ENCODE peak calls at places on chromosomes 5 and 9, in four cellular contexts. O is H1, K is H9, W is mesendoderm. B is an unnamed sample.

GRCh38 chr5:586751-587285 is 25.3 kb upstream of the CEP72 start:
- DNase-seq in O (no peak), K (no peak), W (no peak), B (no peak)

GRCh38 chr9:89543057-89543456 is 45.1 kb upstream of the SEMA4D start:
- DNase-seq in O (no peak), K (no peak), W (no peak), B (no peak)

GRCh38 chr9:129550199-129550839 is 70.6 kb downstream of the C9orf50 start:
- DNase-seq in O (peak; percentile 69), K (no peak), W (peak; percentile 58), B (peak; percentile 70)

GRCh38 chr9:133713211-133713959 is 24.8 kb downstream of the SARDH start:
- DNase-seq in O (no peak), K (peak; percentile 34), W (no peak), B (no peak)

GRCh38 chr5:141360685-141361084 is 891 bp downstream of the PCDHGB2 start:
- DNase-seq in O (no peak), K (no peak), W (no peak), B (no peak)

GRCh38 chr5:72505539-72505938 is 1.7 kb downstream of the ZNF366 start:
- DNase-seq in O (no peak), K (no peak), W (no peak), B (no peak)

GRCh38 chr9:121640076-121640475 is 11.4 kb upstream of the DAB2IP start:
- DNase-seq in O (peak; percentile 86), K (peak; percentile 69), W (peak; percentile 73), B (peak; percentile 17)

GRCh38 chr5:136516617-136517016 is 151.3 kb upstream of the TRPC7 start:
- DNase-seq in O (no peak), K (no peak), W (peak; percentile 63), B (no peak)

GRCh38 chr5:148831590-148832565 is 5.5 kb downstream of the ADRB2 start:
- DNase-seq in O (no peak), K (no peak), W (no peak), B (no peak)

GRCh38 chr5:40680741-40681350 is 1.1 kb downstream of the PTGER4 start:
- DNase-seq in O (peak; percentile 59), K (peak; percentile 54), W (peak; percentile 61), B (no peak)

GRCh38 chr9:107644774-107645463 is 155.3 kb upstream of the KLF4 start:
- DNase-seq in O (no peak), K (no peak), W (no peak), B (no peak)

GRCh38 chr5:10863763-10864383 is 102.8 kb upstream of the DAP start:
- DNase-seq in O (peak; percentile 94), K (peak; percentile 73), W (peak; percentile 80), B (peak; percentile 36)

GRCh38 chr5:180433029-180433416 is 61.2 kb upstream of the CNOT6 start:
- DNase-seq in O (no peak), K (no peak), W (no peak), B (no peak)

GRCh38 chr9:61673664-61674381 is 484.0 kb downstream of the SPATA31A7 start:
- DNase-seq in O (no peak), K (no peak), W (no peak), B (no peak)

GRCh38 chr5:62542720-62543119 is 35.9 kb upstream of the LRRC70 start:
- DNase-seq in O (no peak), K (no peak), W (no peak), B (no peak)

GRCh38 chr5:131389096-131389868 is 125.4 kb downstream of the CDC42SE2 start:
- DNase-seq in O (no peak), K (no peak), W (no peak), B (no peak)

GRCh38 chr5:13660072-13660471 is 284.4 kb downstream of the DNAH5 start:
- DNase-seq in O (no peak), K (no peak), W (peak; percentile 45), B (peak; percentile 70)

GRCh38 chr5:13664377-13664776 is 280.1 kb downstream of the DNAH5 start:
- DNase-seq in O (no peak), K (no peak), W (no peak), B (peak; percentile 100)

GRCh38 chr5:13662646-13663045 is 281.8 kb downstream of the DNAH5 start:
- DNase-seq in O (no peak), K (no peak), W (no peak), B (peak; percentile 59)

GRCh38 chr5:13658761-13659160 is 285.7 kb downstream of the DNAH5 start:
- DNase-seq in O (no peak), K (no peak), W (no peak), B (no peak)

GRCh38 chr5:13659391-13659790 is 285.1 kb downstream of the DNAH5 start:
- DNase-seq in O (no peak), K (no peak), W (no peak), B (peak; percentile 63)
- H4K5ac ChIP-seq in O (no peak overlapping the region), K (no peak overlapping the region), W (no peak overlapping the region), B (peak overlapping the region; percentile 5)

DNA sequence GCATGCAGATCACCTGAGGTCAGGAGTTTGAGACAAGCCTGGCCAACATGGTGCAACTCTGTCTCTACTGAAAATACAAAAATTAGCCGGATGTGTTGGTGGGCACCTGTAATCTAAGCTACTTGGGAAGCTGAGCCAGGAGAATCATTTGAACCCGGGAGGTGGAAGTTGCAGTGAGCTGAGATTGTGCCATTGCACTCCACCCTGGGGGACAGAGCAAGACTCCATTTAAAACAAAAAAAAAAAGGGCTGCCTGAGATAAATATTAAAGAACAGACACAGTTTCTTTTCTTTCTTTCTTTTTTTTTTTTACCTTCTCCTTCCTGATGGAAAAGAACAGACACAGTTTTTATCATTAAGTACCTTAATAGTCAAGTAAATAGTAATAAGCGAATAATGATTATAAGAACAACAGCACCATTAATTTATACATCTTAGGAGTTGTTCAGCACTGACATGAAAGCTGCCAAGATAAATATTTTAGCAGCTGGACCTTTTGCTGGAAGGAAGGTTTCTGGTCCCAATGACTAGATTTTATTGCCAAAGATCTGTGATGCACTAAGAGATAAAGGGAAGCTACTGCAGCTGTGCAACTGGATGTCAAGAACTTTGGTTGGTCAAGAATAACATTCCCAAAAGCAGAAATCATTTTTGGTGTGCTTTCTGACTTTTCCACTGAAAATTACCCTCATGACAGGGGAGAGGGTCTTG is 7.0 kb downstream of the CENPP start:
- DNase-seq in O (no peak), K (no peak), W (no peak), B (peak; percentile 43)
- H4K5ac ChIP-seq in O (no peak overlapping the region), K (no peak overlapping the region), W (no peak overlapping the region), B (no peak overlapping the region)

DNA sequence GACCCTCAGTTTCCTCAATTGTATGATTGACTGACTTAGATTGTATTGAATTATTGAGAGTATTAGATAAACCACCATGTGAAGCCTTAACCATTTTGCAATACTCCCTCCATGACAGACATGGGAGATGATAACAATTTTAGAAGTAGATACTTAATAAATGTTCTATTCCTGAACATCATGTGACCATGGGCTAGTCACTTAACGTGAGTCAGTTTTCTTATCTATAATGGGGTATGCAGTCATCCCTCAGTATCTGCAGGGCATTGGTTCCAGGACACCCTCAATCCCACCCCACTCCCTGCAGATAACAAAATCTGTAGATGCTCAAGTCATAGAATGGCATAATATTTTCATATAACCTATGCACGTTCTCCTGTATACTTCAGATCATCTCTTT is 31.0 kb downstream of the SNX18 start:
- DNase-seq in O (no peak), K (no peak), W (no peak), B (no peak)
- H4K5ac ChIP-seq in O (no peak overlapping the region), K (no peak overlapping the region), W (no peak overlapping the region), B (no peak overlapping the region)

GRCh38 chr9:125888220-125888619 is 141.0 kb downstream of the PBX3 start:
- DNase-seq in O (no peak), K (no peak), W (peak; percentile 85), B (peak; percentile 56)
- H4K5ac ChIP-seq in O (no peak overlapping the region), K (no peak overlapping the region), W (no peak overlapping the region), B (no peak overlapping the region)

B was measured in IMR-90.